ENCODE peak calls at places on chromosomes 12 and 14, in ten cellular contexts. K, Q, F, D, P, T, A, U, N and V are unnamed samples.

GRCh38 chr14:102554835-102555819 is 37.3 kb upstream of the RCOR1 start:
- DNase-seq in Q (peak), D (peak), F (peak), T (no peak), N (peak), K (no peak), A (no peak), U (no peak), P (no peak), V (peak)

GRCh38 chr14:92473947-92474535 is 39.5 kb upstream of the RIN3 start:
- DNase-seq in T (no peak), D (no peak), U (no peak), N (no peak), A (no peak), K (no peak), F (no peak), Q (no peak), P (peak), V (no peak)

GRCh38 chr12:15336772-15337553 is 14.7 kb downstream of the PTPRO start:
- DNase-seq in D (no peak), U (peak), K (peak), F (no peak), Q (no peak), P (peak), T (no peak), A (no peak), N (no peak), V (peak)

GRCh38 chr14:55977346-55977745 is 140.9 kb upstream of the PELI2 start:
- DNase-seq in K (no peak), U (peak), A (no peak), D (no peak), T (no peak), Q (no peak), P (no peak), F (no peak), N (no peak), V (no peak)

GRCh38 chr12:67827820-67828383 is 161.3 kb upstream of the IFNG-AS1 start:
- DNase-seq in K (peak), U (peak), A (no peak), N (no peak), F (peak), T (no peak), D (no peak), Q (no peak), P (peak), V (peak)

GRCh38 chr12:102740157-102741032 is 176.6 kb downstream of the PAH start:
- DNase-seq in U (peak), T (no peak), Q (peak), D (no peak), A (no peak), N (no peak), P (peak), F (no peak), K (peak), V (peak)

GRCh38 chr12:53227341-53227740 is 4.7 kb downstream of the RARG start:
- DNase-seq in P (no peak), A (no peak), N (no peak), U (no peak), D (no peak), K (no peak), F (no peak), T (no peak), Q (no peak), V (no peak)

GRCh38 chr12:63940295-63940997 is 95.9 kb downstream of the SRGAP1 start:
- DNase-seq in K (no peak), F (peak), D (no peak), A (no peak), Q (no peak), U (no peak), T (no peak), N (no peak), P (no peak), V (no peak)

GRCh38 chr12:51373222-51373621 is 18.0 kb downstream of the GALNT6 start:
- DNase-seq in U (no peak), F (no peak), K (no peak), Q (peak), N (no peak), P (no peak), T (no peak), A (no peak), D (no peak), V (no peak)

GRCh38 chr12:109463776-109464175 is 13.3 kb downstream of the KCTD10 start:
- DNase-seq in N (no peak), A (no peak), T (no peak), K (no peak), Q (no peak), F (no peak), U (no peak), P (no peak), D (no peak), V (no peak)

GRCh38 chr12:68482014-68482413 is 128.7 kb upstream of the RAP1B start:
- DNase-seq in U (no peak), T (no peak), F (no peak), Q (no peak), D (no peak), K (no peak), N (no peak), A (no peak), P (no peak), V (no peak)

GRCh38 chr12:118500302-118500701 is 123.9 kb downstream of the SUDS3 start:
- DNase-seq in K (no peak), D (no peak), P (no peak), A (no peak), T (no peak), N (no peak), F (no peak), U (no peak), Q (no peak), V (no peak)

GRCh38 chr14:75648066-75648838 is 12.4 kb downstream of the ERG28 start:
- DNase-seq in Q (no peak), A (peak), N (peak), P (peak), T (no peak), F (peak), D (peak), U (peak), K (peak), V (peak)

GRCh38 chr14:72801381-72801812 is 92.5 kb downstream of the DPF3 start:
- DNase-seq in Q (no peak), K (peak), N (no peak), D (no peak), T (no peak), U (peak), P (peak), A (no peak), F (no peak), V (peak)

GRCh38 chr12:67534671-67535070 is 113.9 kb upstream of the DYRK2 start:
- DNase-seq in Q (no peak), F (no peak), U (peak), T (no peak), N (no peak), P (peak), K (peak), A (no peak), D (peak), V (peak)

GRCh38 chr14:96187216-96188050 is 17.2 kb upstream of the BDKRB2 start:
- DNase-seq in T (no peak), Q (no peak), N (no peak), F (no peak), U (no peak), D (no peak), P (no peak), A (no peak), K (no peak), V (no peak)

GRCh38 chr12:85835810-85836715 is at the start of gene RASSF9:
- DNase-seq in P (peak), U (peak), N (peak), K (peak), Q (no peak), D (peak), A (peak), F (peak), T (no peak), V (peak)

GRCh38 chr14:24315807-24316596 is 4.7 kb downstream of the LTB4R start:
- DNase-seq in T (no peak), Q (no peak), P (no peak), N (peak), A (peak), K (no peak), D (peak), U (no peak), F (peak), V (peak)

GRCh38 chr12:32893458-32893857 is 3.1 kb downstream of the PKP2 start:
- DNase-seq in T (no peak), P (no peak), A (no peak), U (peak), Q (no peak), K (no peak), F (no peak), N (no peak), D (no peak), V (peak)
- H3K4me3 ChIP-seq in T (peak), P (no peak), A (no peak), U (no peak), Q (no peak), K (peak), F (peak), N (no peak), D (peak), V (peak)

DNA sequence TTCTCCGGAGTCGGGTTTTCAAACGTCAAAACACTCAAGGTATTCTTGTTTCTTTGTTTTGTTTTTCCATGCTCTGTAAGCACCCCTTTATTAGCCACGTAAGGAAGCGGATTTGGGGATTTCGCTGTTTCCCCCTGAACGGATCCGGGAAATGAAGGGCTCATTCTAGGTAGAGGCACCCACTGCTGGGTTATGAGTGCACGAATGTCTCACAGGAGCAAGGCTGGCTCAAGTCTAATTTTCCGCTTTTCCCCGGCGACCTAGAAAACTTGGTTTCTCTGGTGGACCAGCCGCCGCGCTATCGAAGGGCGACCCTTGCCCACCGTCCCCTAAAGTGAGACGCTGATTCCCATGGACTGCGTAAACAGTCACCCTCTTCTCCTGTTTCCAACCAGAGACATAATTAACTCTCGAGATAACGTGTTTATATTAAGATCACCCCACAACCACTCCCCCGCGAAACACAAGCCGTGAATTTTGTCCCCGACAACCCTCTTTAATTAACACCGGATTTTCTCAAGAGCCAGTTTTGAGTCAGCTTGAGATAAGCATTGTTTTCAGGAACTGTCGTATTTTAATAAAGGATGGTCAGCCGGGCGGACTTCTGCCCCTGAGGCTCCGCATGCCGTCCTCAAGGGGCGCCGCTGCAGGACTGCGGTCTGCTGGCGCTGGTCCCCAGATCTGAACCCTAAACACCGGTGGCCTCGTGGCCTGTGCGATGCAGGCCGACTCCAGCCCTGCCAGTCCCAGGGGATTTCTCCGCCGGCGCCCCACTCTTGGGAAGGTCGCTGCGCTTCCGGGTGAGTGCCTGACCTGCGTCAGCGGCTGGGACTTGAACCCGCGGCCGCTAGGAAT is 523 bp upstream of the ABCC9 start:
- DNase-seq in U (peak), D (peak), A (peak), T (no peak), F (peak), P (no peak), K (no peak), N (peak), Q (no peak), V (peak)
- TF ChIP-seq CTCF in U (peak), D (peak), A (peak), T (no peak), F (peak), P (no peak), K (no peak), N (peak), Q (no peak), V (peak)

GRCh38 chr12:47832263-47832933 is 12.7 kb upstream of the HDAC7 start:
- DNase-seq in Q (no peak), P (no peak), A (no peak), K (no peak), F (no peak), U (no peak), T (no peak), D (no peak), N (no peak), V (no peak)
- H3K4me3 ChIP-seq in Q (no peak), P (no peak), A (no peak), K (no peak), F (no peak), U (no peak), T (no peak), D (no peak), N (no peak), V (no peak)

DNA sequence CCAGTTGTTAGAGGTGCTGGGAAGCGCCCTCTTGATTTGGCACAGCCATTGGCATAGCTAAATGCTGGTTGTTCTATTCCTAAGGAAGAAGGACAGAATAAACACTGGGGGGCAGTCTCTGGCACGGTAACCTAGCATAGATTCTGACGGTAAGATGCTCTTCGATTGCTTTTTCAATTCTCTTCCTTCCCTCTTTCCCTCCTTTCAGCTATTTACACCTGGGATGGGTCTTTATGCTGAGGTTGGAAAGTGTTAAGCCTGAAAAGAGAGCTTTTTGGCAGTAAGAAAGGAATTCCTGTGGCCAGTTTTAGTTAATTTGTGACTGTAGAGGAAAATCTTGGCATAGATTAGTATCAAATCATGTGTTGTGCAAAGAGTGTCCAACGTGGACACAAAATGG is 162.8 kb downstream of the SNAPC1 start:
- DNase-seq in P (peak), D (no peak), A (no peak), U (no peak), Q (peak), F (no peak), T (peak), N (no peak), K (peak), V (peak)
- TF ChIP-seq CTCF in P (peak), D (no peak), A (no peak), U (no peak), Q (peak), F (no peak), T (peak), N (no peak), K (peak), V (peak)

DNA sequence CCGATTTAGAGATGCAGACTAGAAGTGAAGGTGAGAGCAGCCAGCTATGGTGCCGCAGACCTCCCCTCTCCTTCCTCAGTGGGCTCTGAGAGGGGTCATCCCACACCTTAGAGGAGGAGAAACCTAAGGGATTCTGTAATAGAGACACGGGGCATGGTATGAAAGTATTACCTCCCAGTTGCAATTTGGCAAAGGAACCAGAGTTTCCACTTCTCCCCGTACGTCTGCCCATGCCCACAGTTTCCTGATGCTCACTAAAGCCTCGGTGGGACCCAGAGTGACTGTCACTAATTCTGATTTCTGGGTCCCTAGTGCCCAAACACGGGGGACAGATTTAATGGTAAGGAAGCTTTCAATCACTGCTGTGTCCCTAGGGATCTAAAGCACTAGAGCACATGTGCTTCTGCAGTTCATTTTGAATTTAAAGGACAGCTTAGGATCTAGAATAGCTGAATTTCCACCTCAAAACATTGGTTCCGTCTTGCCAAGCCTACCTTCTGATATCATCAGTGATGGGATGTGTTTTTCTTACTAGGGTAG is 44.1 kb downstream of the DAD1 start:
- DNase-seq in Q (no peak), P (no peak), N (no peak), U (no peak), F (no peak), A (no peak), T (no peak), D (no peak), K (no peak), V (no peak)
- H3K4me3 ChIP-seq in Q (no peak), P (no peak), N (no peak), U (no peak), F (no peak), A (no peak), T (no peak), D (no peak), K (no peak), V (no peak)

GRCh38 chr12:107107381-107107780 is 14.0 kb upstream of the CRY1 start:
- DNase-seq in Q (no peak), T (no peak), D (no peak), P (no peak), A (no peak), U (no peak), F (no peak), K (no peak), N (no peak), V (no peak)
- TF ChIP-seq CTCF in Q (no peak), T (no peak), D (no peak), P (no peak), A (no peak), U (no peak), F (no peak), K (no peak), N (no peak), V (no peak)

GRCh38 chr12:25843976-25844375 is 114.5 kb upstream of the RASSF8 start:
- DNase-seq in A (no peak), T (no peak), P (no peak), Q (no peak), N (no peak), U (no peak), D (no peak), K (no peak), F (no peak), V (no peak)
- H3K4me3 ChIP-seq in A (no peak), T (no peak), P (no peak), Q (no peak), N (no peak), U (no peak), D (no peak), K (no peak), F (no peak), V (no peak)

DNA sequence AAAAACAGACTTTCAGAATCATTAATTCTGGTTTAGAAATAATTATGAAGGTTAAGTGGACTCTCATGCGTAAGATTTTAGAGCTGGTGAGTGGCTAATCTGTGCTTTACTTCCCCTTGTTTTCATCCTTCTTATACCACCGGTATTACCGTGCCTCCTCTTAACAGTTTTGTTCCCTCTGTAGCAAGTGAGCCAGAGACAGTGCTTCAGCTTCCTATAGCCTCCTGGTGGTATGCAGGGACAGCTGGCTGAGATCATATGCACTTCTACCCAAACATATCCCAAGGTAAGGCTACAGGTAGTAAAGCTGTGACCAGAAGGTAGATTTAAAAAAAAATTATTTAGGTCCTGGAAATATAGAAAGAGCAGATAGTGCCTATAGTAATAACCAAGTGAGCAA is 55.2 kb downstream of the PDE3A start:
- DNase-seq in F (no peak), A (no peak), P (peak), N (no peak), T (no peak), U (no peak), Q (no peak), K (no peak), D (no peak), V (no peak)
- TF ChIP-seq CTCF in F (no peak), A (no peak), P (no peak), N (no peak), T (no peak), U (no peak), Q (no peak), K (no peak), D (peak), V (no peak)

GRCh38 chr14:74347795-74348100 is 523 bp upstream of the VRTN start:
- DNase-seq in A (no peak), D (no peak), F (no peak), T (no peak), P (no peak), U (no peak), Q (no peak), N (no peak), K (no peak), V (no peak)

GRCh38 chr14:74349757-74350156 is 1.5 kb downstream of the VRTN start:
- DNase-seq in D (no peak), Q (no peak), A (no peak), U (no peak), F (no peak), N (peak), K (no peak), P (no peak), T (no peak), V (no peak)

GRCh38 chr14:74348241-74348734 is at the start of gene VRTN:
- DNase-seq in A (no peak), D (no peak), P (no peak), F (no peak), T (no peak), U (no peak), Q (no peak), N (no peak), K (no peak), V (no peak)

GRCh38 chr14:74350211-74350943 is 2.1 kb downstream of the VRTN start:
- DNase-seq in A (no peak), P (no peak), K (no peak), D (no peak), F (no peak), N (no peak), U (no peak), Q (no peak), T (no peak), V (no peak)

DNA sequence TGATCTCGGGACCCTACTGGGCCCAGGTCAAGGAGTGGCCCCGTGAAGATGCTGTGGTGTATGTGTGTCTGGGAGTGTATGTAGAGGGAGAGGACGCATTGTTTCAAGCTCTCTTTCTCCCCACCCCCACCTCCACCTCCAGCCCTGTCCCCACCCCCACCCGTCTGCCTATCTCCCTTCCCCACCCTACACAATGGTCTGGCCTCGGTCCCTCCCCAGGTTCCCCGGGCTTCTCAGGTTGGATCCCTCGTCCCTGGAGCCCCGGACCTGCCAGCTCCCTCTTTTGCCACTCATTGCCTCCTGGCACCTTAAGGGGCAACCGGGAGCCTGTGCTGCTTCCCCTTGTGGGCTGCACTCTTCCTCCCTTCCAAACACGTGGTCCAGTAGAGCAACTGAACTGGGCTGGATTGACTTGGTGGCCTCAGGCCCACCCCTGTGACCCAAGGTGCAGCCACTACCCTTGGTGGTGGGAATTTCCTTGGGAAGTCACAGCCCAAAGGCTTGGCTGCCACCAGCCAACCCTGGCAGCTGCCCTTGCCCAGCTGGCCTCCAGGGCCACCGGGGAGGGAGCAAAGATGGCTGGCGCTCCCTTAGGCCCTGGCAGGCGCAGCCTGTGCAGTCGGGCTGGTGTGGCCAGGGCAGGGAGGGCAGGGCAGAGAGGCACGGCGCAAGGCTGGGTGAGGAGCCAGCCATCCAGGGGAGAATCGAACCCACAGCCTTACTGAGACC is 628 bp downstream of the VRTN start:
- DNase-seq in A (no peak), U (no peak), N (no peak), Q (no peak), P (no peak), F (no peak), D (no peak), T (no peak), K (no peak), V (no peak)
- H3K4me3 ChIP-seq in A (no peak), U (no peak), N (no peak), Q (no peak), P (no peak), F (no peak), D (no peak), T (no peak), K (no peak), V (no peak)